ENCODE peak calls at places on chromosomes 6 and 20, in six cellular contexts. O is left ventricle myocardium inferior; P is glomerular endothelial cell; H is activated CD4-positive, alpha-beta T cell treated with anti-CD3 and anti-CD28 coated beads, Interleukin-2, amount 50 U/mL, for 1 hour; U is AG08396; I is stimulated activated naive CD4-positive, alpha-beta T cell. Z is an unnamed sample.

GRCh38 chr6:157921685-157922367 is 59.8 kb upstream of the SYNJ2 start:
- DNase-seq in O (no peak), I (no peak), P (no peak), H (no peak), U (peak; percentile 57), Z (no peak)

GRCh38 chr20:50003253-50003656 is 20.5 kb downstream of the SNAI1 start:
- DNase-seq in O (no peak), U (no peak), I (no peak), P (no peak), H (no peak), Z (no peak)

GRCh38 chr20:24953621-24954133 is 4.6 kb downstream of the CST7 start:
- DNase-seq in P (no peak), O (no peak), U (no peak), H (no peak), I (no peak), Z (no peak)

GRCh38 chr20:45893831-45894230 is 2.7 kb downstream of the CTSA start:
- DNase-seq in H (no peak), I (no peak), O (no peak), U (no peak), P (no peak), Z (no peak)

GRCh38 chr20:15179426-15180190 is 842.2 kb upstream of the FLRT3 start:
- DNase-seq in U (no peak), I (no peak), H (no peak), P (no peak), O (peak; percentile 19), Z (no peak)

GRCh38 chr20:38447251-38447661 is 12.1 kb upstream of the SNHG17 start:
- DNase-seq in P (no peak), O (no peak), H (no peak), U (no peak), I (no peak), Z (no peak)

GRCh38 chr6:127117979-127118504 is 429 bp upstream of the RSPO3 start:
- DNase-seq in O (no peak), H (no peak), P (no peak), U (peak; percentile 18), I (no peak), Z (peak; percentile 45)

GRCh38 chr20:40811660-40812414 is 122.8 kb upstream of the MAFB start:
- DNase-seq in O (no peak), U (no peak), I (no peak), H (no peak), P (no peak), Z (no peak)

GRCh38 chr6:104669483-104669882 is 190.2 kb downstream of the HACE1 start:
- DNase-seq in U (no peak), O (no peak), P (no peak), I (no peak), H (no peak), Z (no peak)

GRCh38 chr6:19377722-19378121 is 459.4 kb upstream of the ID4 start:
- DNase-seq in I (no peak), H (no peak), U (no peak), O (no peak), P (no peak), Z (no peak)

GRCh38 chr6:42748241-42748898 is 2.5 kb upstream of the TBCC start:
- DNase-seq in I (no peak), H (no peak), O (no peak), U (no peak), P (no peak), Z (no peak)

GRCh38 chr6:45590225-45590624 is 212.5 kb upstream of the SUPT3H start:
- DNase-seq in U (no peak), P (peak; percentile 31), H (no peak), I (no peak), O (no peak), Z (no peak)

GRCh38 chr20:24949756-24950127 is 673 bp downstream of the CST7 start:
- DNase-seq in O (no peak), H (no peak), I (no peak), U (no peak), P (no peak), Z (no peak)

GRCh38 chr20:31817461-31817860 is 1.7 kb upstream of the MYLK2 start:
- DNase-seq in H (no peak), I (no peak), O (no peak), P (no peak), U (no peak), Z (no peak)

GRCh38 chr6:168075216-168075615 is 3.8 kb downstream of the FRMD1 start:
- DNase-seq in H (no peak), I (no peak), U (no peak), O (no peak), P (no peak), Z (no peak)

GRCh38 chr6:143141442-143141841 is 80.8 kb downstream of the AIG1 start:
- DNase-seq in O (no peak), H (no peak), P (no peak), I (no peak), U (no peak), Z (no peak)

GRCh38 chr6:158206740-158207451 is 38.7 kb downstream of the GTF2H5 start:
- DNase-seq in I (no peak), H (no peak), U (no peak), P (no peak), O (no peak), Z (no peak)

GRCh38 chr6:129312865-129313264 is 397.1 kb downstream of the ARHGAP18 start:
- DNase-seq in U (peak; percentile 78), O (no peak), H (no peak), I (no peak), P (no peak), Z (no peak)

GRCh38 chr6:145906144-145906543 is 58.0 kb downstream of the SHPRH start:
- DNase-seq in H (no peak), O (no peak), U (no peak), I (no peak), P (no peak), Z (no peak)

GRCh38 chr6:62039602-62040001 is 246.4 kb downstream of the KHDRBS2 start:
- DNase-seq in U (no peak), P (no peak), H (no peak), I (no peak), O (no peak), Z (no peak)

GRCh38 chr6:20235041-20235440 is 22.8 kb upstream of the MBOAT1 start:
- DNase-seq in U (no peak), H (no peak), I (no peak), P (no peak), O (no peak), Z (no peak)

GRCh38 chr6:28587011-28587745 is 61.5 kb downstream of the GPX5 start:
- DNase-seq in P (no peak), O (peak; percentile 36), U (no peak), H (peak; percentile 49), I (peak; percentile 40), Z (no peak)

GRCh38 chr6:156949376-156949775 is 172.2 kb downstream of the ARID1B start:
- DNase-seq in U (peak; percentile 64), H (no peak), P (no peak), O (no peak), I (no peak), Z (no peak)

GRCh38 chr20:47665221-47665991 is 119.9 kb downstream of the SULF2 start:
- DNase-seq in U (no peak), H (no peak), O (no peak), I (no peak), P (no peak), Z (no peak)

GRCh38 chr6:17700421-17701416 is 6.0 kb downstream of the NUP153 start:
- DNase-seq in O (no peak), P (no peak), U (no peak), I (no peak), H (no peak), Z (no peak)

GRCh38 chr6:159169193-159169555 is at the start of gene FNDC1:
- DNase-seq in U (peak; percentile 78), I (peak; percentile 5), H (peak; percentile 40), O (peak; percentile 38), P (no peak), Z (peak; percentile 59)

GRCh38 chr20:58071500-58071804 is 157.0 kb downstream of the ANKRD60 start:
- DNase-seq in I (no peak), P (no peak), U (no peak), O (no peak), H (no peak), Z (no peak)

GRCh38 chr6:107866606-107867301 is 42.6 kb upstream of the SCML4 start:
- DNase-seq in H (peak; percentile 8), O (no peak), U (peak; percentile 59), P (no peak), I (peak; percentile 11), Z (no peak)

GRCh38 chr20:60804918-60805631 is 447.0 kb upstream of the CDH4 start:
- DNase-seq in H (no peak), O (no peak), U (no peak), P (no peak), I (no peak), Z (no peak)

GRCh38 chr6:83199865-83200230 is 6.7 kb downstream of the RWDD2A start:
- DNase-seq in U (peak; percentile 25), I (no peak), O (no peak), H (no peak), P (no peak), Z (no peak)

GRCh38 chr6:170443151-170443662 is 109.9 kb downstream of the PSMB1 start:
- DNase-seq in H (no peak), P (no peak), U (no peak), O (no peak), I (no peak), Z (no peak)

GRCh38 chr6:33997265-33997664 is 148.6 kb downstream of the GRM4 start:
- DNase-seq in P (no peak), O (no peak), H (no peak), U (no peak), I (no peak), Z (no peak)

GRCh38 chr6:44076016-44076365 is 51.3 kb downstream of the MRPL14 start:
- DNase-seq in I (no peak), O (no peak), U (no peak), P (no peak), H (no peak), Z (no peak)

GRCh38 chr6:167047554-167047953 is 48.4 kb downstream of the CEP43 start:
- DNase-seq in O (no peak), U (no peak), I (no peak), H (peak; percentile 39), P (no peak), Z (no peak)

GRCh38 chr20:62496525-62497218 is 20.9 kb upstream of the GATA5 start:
- DNase-seq in I (peak; percentile 15), P (no peak), H (peak; percentile 28), U (no peak), O (no peak), Z (no peak)

GRCh38 chr6:156948807-156949206 is 171.6 kb downstream of the ARID1B start:
- DNase-seq in H (no peak), P (peak; percentile 20), I (no peak), O (no peak), U (peak; percentile 33), Z (no peak)

GRCh38 chr6:33976425-33977360 is 169.2 kb downstream of the GRM4 start:
- DNase-seq in U (no peak), P (no peak), O (no peak), H (no peak), I (no peak), Z (no peak)